ENCODE peak calls at places on chromosomes 3 and 15, in six cellular contexts. B is thoracic aorta, L is left lung, M is brain microvascular endothelial cell, A is endothelial cell of umbilical vein, J is AG04450. G is an unnamed sample.

GRCh38 chr15:63178034-63178433 is 11.4 kb upstream of the RAB8B start:
- DNase-seq in B (no peak), L (no peak), M (no peak), A (peak; percentile 26), J (no peak), G (no peak)

GRCh38 chr15:80953953-80954778 is 35.5 kb downstream of the MESD start:
- DNase-seq in B (no peak), L (no peak), M (no peak), A (no peak), J (no peak), G (no peak)

GRCh38 chr3:32626650-32627049 is 56.0 kb upstream of the DYNC1LI1 start:
- DNase-seq in B (no peak), L (no peak), M (no peak), A (no peak), J (no peak), G (no peak)

GRCh38 chr3:39090922-39091321 is 16.5 kb downstream of the GORASP1 start:
- DNase-seq in B (no peak), L (no peak), M (no peak), A (no peak), J (no peak), G (no peak)

GRCh38 chr15:77010312-77010686 is 15.4 kb downstream of the PSTPIP1 start:
- DNase-seq in B (no peak), L (no peak), M (no peak), A (no peak), J (no peak), G (no peak)

GRCh38 chr3:47578691-47579632 is at the start of gene CSPG5:
- DNase-seq in B (no peak), L (no peak), M (no peak), A (no peak), J (no peak), G (no peak)

GRCh38 chr3:182959474-182960350 is 20.6 kb downstream of the DCUN1D1 start:
- DNase-seq in B (no peak), L (no peak), M (no peak), A (peak; percentile 18), J (no peak), G (no peak)

GRCh38 chr15:66760968-66761722 is 59.1 kb downstream of the SMAD6 start:
- DNase-seq in B (no peak), L (no peak), M (no peak), A (peak; percentile 71), J (no peak), G (no peak)

GRCh38 chr3:141266797-141267555 is 35.4 kb downstream of the PXYLP1 start:
- DNase-seq in B (no peak), L (no peak), M (no peak), A (no peak), J (no peak), G (peak; percentile 60)

GRCh38 chr3:52022323-52023100 is 26.8 kb upstream of the RPL29 start:
- DNase-seq in B (peak; percentile 25), L (no peak), M (no peak), A (no peak), J (no peak), G (no peak)

GRCh38 chr3:136995652-136996051 is 37.9 kb downstream of the IL20RB start:
- DNase-seq in B (no peak), L (no peak), M (no peak), A (no peak), J (no peak), G (no peak)

GRCh38 chr3:71370467-71370866 is 213.1 kb downstream of the FOXP1 start:
- DNase-seq in B (no peak), L (no peak), M (no peak), A (no peak), J (no peak), G (no peak)

GRCh38 chr15:65761210-65761926 is 30.7 kb downstream of the DENND4A start:
- DNase-seq in B (no peak), L (no peak), M (no peak), A (no peak), J (no peak), G (no peak)

GRCh38 chr3:178558637-178559036 is 22.4 kb downstream of the KCNMB2 start:
- DNase-seq in B (no peak), L (no peak), M (no peak), A (no peak), J (no peak), G (no peak)

GRCh38 chr3:56323986-56324420 is 144.3 kb downstream of the ERC2 start:
- DNase-seq in B (no peak), L (no peak), M (peak; percentile 81), A (peak; percentile 78), J (no peak), G (no peak)

GRCh38 chr15:80059786-80060489 is 462 bp downstream of the ZFAND6 start:
- DNase-seq in B (peak; percentile 5), L (no peak), M (no peak), A (peak; percentile 58), J (no peak), G (no peak)

GRCh38 chr15:44682211-44682610 is 18.7 kb upstream of the SPG11 start:
- DNase-seq in B (no peak), L (no peak), M (no peak), A (no peak), J (no peak), G (no peak)

GRCh38 chr15:31975446-31976229 is 54.7 kb upstream of the CHRNA7 start:
- DNase-seq in B (no peak), L (no peak), M (no peak), A (no peak), J (no peak), G (no peak)

GRCh38 chr15:79540551-79540950 is 108.4 kb downstream of the MINAR1 start:
- DNase-seq in B (no peak), L (no peak), M (no peak), A (no peak), J (no peak), G (no peak)

GRCh38 chr3:185200639-185201038 is 47.8 kb upstream of the C3orf70 start:
- DNase-seq in B (no peak), L (no peak), M (peak; percentile 84), A (peak; percentile 58), J (no peak), G (no peak)

GRCh38 chr15:90664650-90665287 is 52.4 kb upstream of the BLM start:
- DNase-seq in B (no peak), L (peak; percentile 42), M (peak; percentile 34), A (peak; percentile 28), J (no peak), G (peak; percentile 19)

GRCh38 chr15:74773731-74774252 is 8.1 kb upstream of the CSK start:
- DNase-seq in B (no peak), L (no peak), M (no peak), A (no peak), J (no peak), G (no peak)

GRCh38 chr15:74775132-74775562 is 6.7 kb upstream of the CSK start:
- DNase-seq in B (no peak), L (no peak), M (no peak), A (no peak), J (no peak), G (peak; percentile 75)

GRCh38 chr15:74777769-74778598 is 3.9 kb upstream of the CSK start:
- DNase-seq in B (no peak), L (no peak), M (no peak), A (no peak), J (no peak), G (no peak)

GRCh38 chr15:74776851-74777768 is 4.8 kb upstream of the CSK start:
- DNase-seq in B (no peak), L (peak; percentile 52), M (no peak), A (peak; percentile 78), J (no peak), G (peak; percentile 78)

DNA sequence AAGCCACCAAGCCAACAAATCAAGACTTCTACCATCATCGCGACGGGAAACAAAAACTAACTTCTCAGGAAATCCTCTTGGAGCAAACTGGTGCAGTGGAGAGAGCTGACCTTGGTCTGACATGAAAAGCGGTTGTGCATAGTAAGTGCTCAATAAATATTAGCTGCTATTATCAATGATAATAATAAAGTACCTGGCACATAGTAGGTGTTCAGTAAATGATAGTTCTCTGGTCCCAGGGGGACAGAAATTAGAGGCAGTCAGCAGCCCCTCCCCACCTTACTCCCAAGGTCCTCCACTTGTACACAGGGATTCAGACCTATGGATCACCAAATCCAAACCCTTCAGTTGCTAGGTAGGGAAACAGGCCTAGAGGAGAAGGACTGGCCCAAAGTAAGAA is 6.0 kb upstream of the CSK start:
- DNase-seq in B (no peak), L (no peak), M (no peak), A (no peak), J (no peak), G (no peak)
- H3K4me3 ChIP-seq in B (no peak overlapping the region), L (no peak overlapping the region), M (no peak overlapping the region), A (no peak overlapping the region), J (no peak overlapping the region), G (no peak overlapping the region)

GRCh38 chr3:36701903-36702374 is 62.4 kb downstream of the DCLK3 start:
- DNase-seq in B (no peak), L (no peak), M (peak; percentile 92), A (peak; percentile 19), J (peak; percentile 76), G (no peak)
- H3K27ac ChIP-seq in B (no peak overlapping the region), L (no peak overlapping the region), M (peak overlapping the region; percentile 76), A (no peak overlapping the region), J (peak overlapping the region; percentile 11), G (no peak overlapping the region)

GRCh38 chr15:57503911-57504598 is 87.6 kb upstream of the MYZAP start:
- DNase-seq in B (no peak), L (no peak), M (peak; percentile 48), A (peak; percentile 85), J (no peak), G (no peak)

GRCh38 chr15:57504599-57504940 is 87.1 kb upstream of the MYZAP start:
- DNase-seq in B (no peak), L (no peak), M (no peak), A (no peak), J (no peak), G (no peak)

GRCh38 chr15:57502116-57502515 is 89.6 kb upstream of the MYZAP start:
- DNase-seq in B (no peak), L (no peak), M (peak; percentile 43), A (peak; percentile 89), J (no peak), G (no peak)

GRCh38 chr15:57505056-57505713 is 86.5 kb upstream of the MYZAP start:
- DNase-seq in B (no peak), L (no peak), M (peak; percentile 34), A (peak; percentile 45), J (no peak), G (no peak)

GRCh38 chr15:57503051-57503702 is 88.5 kb upstream of the MYZAP start:
- DNase-seq in B (no peak), L (no peak), M (no peak), A (no peak), J (no peak), G (no peak)
- TF ChIP-seq CTCF in B (no peak), L (no peak), M (peak; percentile 47), A (peak; percentile 14), J (peak; percentile 13), G (no peak)

GRCh38 chr3:127083778-127084355 is 101.0 kb downstream of the PLXNA1 start:
- DNase-seq in B (no peak), L (no peak), M (no peak), A (no peak), J (no peak), G (no peak)

GRCh38 chr3:127084401-127084990 is 101.6 kb downstream of the PLXNA1 start:
- DNase-seq in B (no peak), L (no peak), M (no peak), A (no peak), J (no peak), G (no peak)

GRCh38 chr3:127081001-127081720 is 98.2 kb downstream of the PLXNA1 start:
- DNase-seq in B (no peak), L (peak; percentile 25), M (no peak), A (no peak), J (no peak), G (no peak)

GRCh38 chr3:127079211-127079610 is 96.3 kb downstream of the PLXNA1 start:
- DNase-seq in B (no peak), L (no peak), M (no peak), A (no peak), J (no peak), G (peak; percentile 38)

GRCh38 chr3:127082066-127082465 is 99.2 kb downstream of the PLXNA1 start:
- DNase-seq in B (no peak), L (peak; percentile 19), M (no peak), A (no peak), J (no peak), G (no peak)
- H3K4me3 ChIP-seq in B (no peak overlapping the region), L (no peak overlapping the region), M (no peak overlapping the region), A (no peak overlapping the region), J (no peak overlapping the region), G (no peak overlapping the region)